ENCODE peak calls at places on chromosomes 2 and 18, in nine cellular contexts. V is lower lobe of right lung, R is fibroblast of lung, O is Panc1, M is brain microvascular endothelial cell, G is cardiac muscle cell, P is heart right ventricle, F is tibial artery, H is heart left ventricle. D is an unnamed sample.

GRCh38 chr2:25410370-25410769 is 68.6 kb upstream of the DNMT3A start:
- DNase-seq in P (no peak), V (no peak), H (no peak), R (no peak), O (no peak), M (no peak), F (no peak), G (no peak), D (no peak)

GRCh38 chr2:241009601-241010530 is 11.4 kb downstream of the SNED1 start:
- DNase-seq in R (peak), O (no peak), G (no peak), P (no peak), F (peak), H (no peak), M (peak), V (peak), D (no peak)

GRCh38 chr2:142218471-142218870 is 87.7 kb upstream of the LRP1B start:
- DNase-seq in F (no peak), O (no peak), M (peak), R (no peak), P (no peak), G (no peak), H (no peak), V (no peak), D (no peak)

GRCh38 chr2:106982350-106982749 is 96.4 kb upstream of the ST6GAL2 start:
- DNase-seq in O (no peak), V (no peak), H (no peak), G (no peak), M (no peak), F (no peak), P (no peak), R (peak), D (no peak)

GRCh38 chr2:39583781-39584180 is 81.9 kb upstream of the TMEM178A start:
- DNase-seq in P (no peak), H (no peak), O (no peak), V (no peak), G (no peak), R (no peak), M (peak), F (no peak), D (no peak)

GRCh38 chr2:228542277-228542676 is 360.8 kb upstream of the SPHKAP start:
- DNase-seq in O (no peak), F (no peak), V (no peak), H (no peak), R (no peak), P (no peak), G (no peak), M (no peak), D (no peak)

GRCh38 chr2:58427572-58428285 is 186.6 kb upstream of the FANCL start:
- DNase-seq in G (peak), O (no peak), H (no peak), F (no peak), M (peak), P (no peak), R (peak), V (peak), D (no peak)

GRCh38 chr2:239625913-239626734 is 225.3 kb upstream of the HDAC4 start:
- DNase-seq in F (no peak), R (no peak), V (no peak), H (no peak), P (no peak), G (no peak), O (no peak), M (no peak), D (no peak)

GRCh38 chr2:60858897-60859311 is 22.5 kb upstream of the REL start:
- DNase-seq in M (no peak), G (no peak), O (no peak), H (no peak), R (no peak), F (no peak), V (no peak), P (no peak), D (no peak)

GRCh38 chr2:56474412-56475158 is 290.8 kb downstream of the CCDC85A start:
- DNase-seq in G (peak), M (no peak), H (no peak), V (no peak), P (no peak), O (no peak), F (no peak), R (no peak), D (no peak)

GRCh38 chr2:134189009-134189717 is 64.7 kb upstream of the MGAT5 start:
- DNase-seq in O (no peak), F (no peak), M (no peak), V (no peak), P (no peak), G (no peak), R (peak), H (no peak), D (no peak)

GRCh38 chr2:108823286-108823685 is 36.7 kb downstream of the CCDC138 start:
- DNase-seq in M (no peak), V (no peak), F (no peak), O (no peak), P (no peak), R (no peak), H (no peak), G (no peak), D (no peak)

GRCh38 chr2:95063401-95063958 is 38.0 kb downstream of the MAL start:
- DNase-seq in O (no peak), R (no peak), H (no peak), F (no peak), M (no peak), V (no peak), P (no peak), G (no peak), D (no peak)

GRCh38 chr2:233743464-233744259 is 14.8 kb downstream of the UGT1A3 start:
- DNase-seq in H (no peak), V (no peak), P (no peak), M (no peak), G (no peak), O (no peak), F (no peak), R (no peak), D (no peak)

GRCh38 chr2:218908721-218909619 is 28.3 kb downstream of the WNT10A start:
- DNase-seq in F (peak), V (peak), G (peak), H (peak), M (peak), R (peak), O (peak), P (peak), D (peak)

GRCh38 chr2:80643598-80643997 is 339.0 kb upstream of the LRRTM1 start:
- DNase-seq in O (no peak), G (no peak), F (no peak), M (no peak), H (no peak), P (no peak), V (no peak), R (no peak), D (no peak)

GRCh38 chr2:219404291-219404910 is 13.8 kb upstream of the DES start:
- DNase-seq in G (peak), P (peak), H (peak), R (no peak), F (peak), V (no peak), M (no peak), O (no peak), D (no peak)

GRCh38 chr18:23547306-23547705 is 39.0 kb downstream of the NPC1 start:
- DNase-seq in M (no peak), R (no peak), F (no peak), H (no peak), V (no peak), O (no peak), P (no peak), G (no peak), D (no peak)

GRCh38 chr2:197306024-197306690 is 4.4 kb downstream of the ANKRD44 start:
- DNase-seq in V (no peak), R (no peak), O (no peak), M (no peak), G (no peak), F (no peak), H (no peak), P (no peak), D (no peak)

GRCh38 chr2:197307933-197308521 is 2.6 kb downstream of the ANKRD44 start:
- DNase-seq in R (no peak), G (no peak), F (no peak), M (no peak), O (no peak), P (no peak), V (no peak), H (no peak), D (no peak)

GRCh38 chr2:197304556-197305011 is 6.0 kb downstream of the ANKRD44 start:
- DNase-seq in M (no peak), G (no peak), H (no peak), O (no peak), P (no peak), V (no peak), F (no peak), R (no peak), D (no peak)

GRCh38 chr2:197307236-197307932 is 3.2 kb downstream of the ANKRD44 start:
- DNase-seq in M (no peak), R (no peak), G (no peak), F (no peak), V (no peak), H (no peak), O (no peak), P (no peak), D (no peak)

DNA sequence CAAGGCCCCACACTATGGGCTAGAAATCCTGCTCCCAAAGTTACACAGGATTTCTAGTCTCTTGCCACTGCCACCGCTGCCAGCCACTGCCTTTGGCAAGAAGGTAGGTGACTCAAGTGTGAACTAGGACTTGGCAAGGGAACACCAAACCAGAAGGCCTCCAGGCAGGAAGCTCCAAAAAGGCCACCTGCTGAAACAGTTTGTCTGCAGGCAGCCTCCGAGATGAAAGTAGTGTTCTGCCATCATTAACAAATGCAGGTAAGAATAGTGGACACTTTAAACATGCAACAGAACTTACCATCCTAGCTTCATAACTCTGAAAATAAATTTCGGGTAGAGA is 3.9 kb downstream of the ANKRD44 start:
- DNase-seq in V (peak), H (peak), F (peak), R (no peak), P (peak), O (no peak), M (no peak), G (no peak), D (peak)
- H3K27ac ChIP-seq in V (peak), H (no peak), F (peak), R (no peak), P (peak), O (peak), M (no peak), G (no peak), D (peak)

GRCh38 chr2:78992451-78992806 is 33.1 kb upstream of the REG3G start:
- DNase-seq in F (no peak), G (peak), H (no peak), P (no peak), V (no peak), O (no peak), R (no peak), M (no peak), D (no peak)
- TF ChIP-seq CTCF in F (no peak), G (peak), H (peak), P (no peak), V (no peak), O (peak), R (no peak), M (peak), D (no peak)

GRCh38 chr2:84927275-84927627 is 21.8 kb downstream of the TMSB10 start:
- DNase-seq in F (no peak), O (no peak), R (no peak), V (no peak), G (no peak), M (no peak), P (no peak), H (no peak), D (no peak)

GRCh38 chr2:84925336-84925723 is 19.9 kb downstream of the TMSB10 start:
- DNase-seq in V (no peak), O (no peak), F (peak), P (no peak), G (no peak), M (no peak), R (no peak), H (no peak), D (no peak)

GRCh38 chr2:84923009-84923408 is 17.6 kb downstream of the TMSB10 start:
- DNase-seq in G (no peak), P (no peak), H (no peak), V (no peak), O (no peak), R (no peak), M (no peak), F (no peak), D (no peak)

GRCh38 chr2:84925724-84926376 is 20.4 kb downstream of the TMSB10 start:
- DNase-seq in M (peak), H (peak), O (peak), P (peak), R (peak), V (peak), F (peak), G (peak), D (peak)

GRCh38 chr2:84924173-84925106 is 19.0 kb downstream of the TMSB10 start:
- DNase-seq in H (peak), R (no peak), M (peak), F (no peak), G (no peak), V (peak), O (no peak), P (peak), D (no peak)
- H3K27ac ChIP-seq in H (peak), R (no peak), M (no peak), F (no peak), G (no peak), V (peak), O (peak), P (peak), D (peak)

GRCh38 chr2:8627019-8627691 is 54.7 kb upstream of the ID2 start:
- DNase-seq in R (peak), H (no peak), V (peak), G (no peak), F (no peak), O (no peak), M (no peak), P (no peak), D (no peak)
- TF ChIP-seq CTCF in R (no peak), H (no peak), V (no peak), G (no peak), F (no peak), O (no peak), M (no peak), P (no peak), D (no peak)

GRCh38 chr2:159065891-159066290 is 97.5 kb downstream of the TANC1 start:
- DNase-seq in V (no peak), F (no peak), P (no peak), G (no peak), M (no peak), H (no peak), O (no peak), R (no peak), D (no peak)
- H3K27ac ChIP-seq in V (no peak), F (no peak), P (no peak), G (peak), M (no peak), H (peak), O (peak), R (no peak), D (peak)